ENCODE peak calls at places on chromosomes 2 and 18, in seven cellular contexts. D is A549, N is IMR-90, V is GM12878, H is right lobe of liver, A is HCT116, Z is heart left ventricle. Y is an unnamed sample.

GRCh38 chr2:156322681-156323211 is 9.8 kb downstream of the NR4A2 start:
- ATAC-seq in D (peak), N (no peak), V (peak), H (no peak), A (no peak), Z (no peak), Y (no peak)

GRCh38 chr2:106919012-106919411 is 33.0 kb upstream of the ST6GAL2 start:
- ATAC-seq in D (no peak), N (no peak), V (no peak), H (no peak), A (no peak), Z (no peak), Y (no peak)

GRCh38 chr2:227783404-227784138 is 30.1 kb upstream of the CCL20 start:
- ATAC-seq in D (no peak), N (no peak), V (peak), H (no peak), A (no peak), Z (no peak), Y (no peak)

GRCh38 chr18:49441338-49441938 is 19.0 kb downstream of the DYM start:
- ATAC-seq in D (no peak), N (no peak), V (no peak), H (no peak), A (no peak), Z (no peak), Y (no peak)

GRCh38 chr2:86249176-86249842 is 50.1 kb downstream of the MRPL35 start:
- ATAC-seq in D (peak), N (no peak), V (peak), H (no peak), A (no peak), Z (no peak), Y (peak)

GRCh38 chr2:184154438-184154837 is 443.9 kb upstream of the ZNF804A start:
- ATAC-seq in D (no peak), N (no peak), V (no peak), H (no peak), A (no peak), Z (no peak), Y (no peak)

GRCh38 chr2:68043719-68044498 is 18.9 kb downstream of the C1D start:
- ATAC-seq in D (peak), N (peak), V (no peak), H (no peak), A (no peak), Z (no peak), Y (no peak)

GRCh38 chr2:70201225-70201768 is 10.5 kb upstream of the C2orf42 start:
- ATAC-seq in D (no peak), N (no peak), V (no peak), H (no peak), A (no peak), Z (no peak), Y (no peak)

GRCh38 chr2:24971300-24971549 is 530 bp downstream of the DNAJC27 start:
- ATAC-seq in D (peak), N (peak), V (peak), H (peak), A (peak), Z (no peak), Y (peak)

GRCh38 chr2:166520604-166521003 is 26.6 kb upstream of the SCN7A start:
- ATAC-seq in D (no peak), N (no peak), V (no peak), H (peak), A (no peak), Z (no peak), Y (no peak)

GRCh38 chr2:15649556-15650255 is 58.0 kb downstream of the DDX1 start:
- ATAC-seq in D (no peak), N (no peak), V (no peak), H (peak), A (no peak), Z (no peak), Y (no peak)

GRCh38 chr18:22683786-22684185 is 249.3 kb upstream of the RBBP8 start:
- ATAC-seq in D (peak), N (no peak), V (no peak), H (no peak), A (no peak), Z (no peak), Y (no peak)

GRCh38 chr18:44779893-44780292 is 99.2 kb downstream of the SETBP1 start:
- ATAC-seq in D (no peak), N (no peak), V (no peak), H (no peak), A (no peak), Z (peak), Y (peak)

GRCh38 chr2:46257476-46257875 is 39.7 kb upstream of the EPAS1 start:
- ATAC-seq in D (no peak), N (peak), V (no peak), H (no peak), A (no peak), Z (peak), Y (peak)

GRCh38 chr2:214604861-214605260 is 194.0 kb downstream of the VWC2L start:
- ATAC-seq in D (no peak), N (peak), V (no peak), H (no peak), A (no peak), Z (no peak), Y (no peak)

GRCh38 chr2:176535480-176536113 is 266.4 kb downstream of the MTX2 start:
- ATAC-seq in D (no peak), N (no peak), V (no peak), H (peak), A (no peak), Z (no peak), Y (no peak)

GRCh38 chr2:113133696-113134558 is 6.5 kb downstream of the IL1RN start:
- ATAC-seq in D (peak), N (no peak), V (no peak), H (no peak), A (peak), Z (peak), Y (no peak)

GRCh38 chr18:33666915-33667314 is 88.9 kb downstream of the ASXL3 start:
- ATAC-seq in D (no peak), N (no peak), V (no peak), H (no peak), A (no peak), Z (no peak), Y (no peak)

GRCh38 chr2:196260546-196260945 is 89.2 kb upstream of the STK17B start:
- ATAC-seq in D (no peak), N (no peak), V (no peak), H (no peak), A (no peak), Z (no peak), Y (no peak)

DNA sequence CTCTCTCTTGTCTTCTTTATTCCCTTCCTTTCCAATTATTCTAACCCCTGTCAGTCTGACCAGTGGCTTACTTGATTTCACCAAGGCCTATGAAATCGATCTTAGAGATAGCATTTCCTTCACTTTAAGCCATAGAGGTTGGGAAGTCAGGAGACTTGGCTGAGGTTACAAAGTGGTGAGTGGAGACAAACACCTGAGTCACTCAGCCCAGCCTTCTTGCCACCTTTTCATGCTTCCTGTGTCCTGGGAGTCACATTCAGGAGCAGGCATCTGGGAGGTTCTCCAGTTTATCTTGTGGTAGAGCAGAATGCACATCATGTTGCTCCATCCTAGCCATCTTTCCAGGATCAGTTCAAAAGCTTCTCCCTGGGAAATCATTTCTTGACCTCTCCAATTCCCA is 59.1 kb downstream of the VSNL1 start:
- ATAC-seq in D (no peak), N (no peak), V (no peak), H (no peak), A (peak), Z (no peak), Y (no peak)
- H3K27ac ChIP-seq in D (no peak), N (no peak), V (no peak), H (no peak), A (peak), Z (no peak), Y (no peak)

GRCh38 chr2:174597347-174598047 is at the start of gene WIPF1:
- ATAC-seq in D (no peak), N (peak), V (peak), H (peak), A (no peak), Z (peak), Y (no peak)
- TF ChIP-seq POLR2A in D (no peak), N (no peak), V (peak), H (peak), A (no peak), Z (no peak), Y (no peak)

GRCh38 chr2:182426082-182426914 is 538 bp downstream of the PDE1A start:
- ATAC-seq in D (peak), N (peak), V (no peak), H (peak), A (no peak), Z (peak), Y (peak)
- H3K4me3 ChIP-seq in D (no peak), N (peak), V (no peak), H (peak), A (no peak), Z (peak), Y (peak)

DNA sequence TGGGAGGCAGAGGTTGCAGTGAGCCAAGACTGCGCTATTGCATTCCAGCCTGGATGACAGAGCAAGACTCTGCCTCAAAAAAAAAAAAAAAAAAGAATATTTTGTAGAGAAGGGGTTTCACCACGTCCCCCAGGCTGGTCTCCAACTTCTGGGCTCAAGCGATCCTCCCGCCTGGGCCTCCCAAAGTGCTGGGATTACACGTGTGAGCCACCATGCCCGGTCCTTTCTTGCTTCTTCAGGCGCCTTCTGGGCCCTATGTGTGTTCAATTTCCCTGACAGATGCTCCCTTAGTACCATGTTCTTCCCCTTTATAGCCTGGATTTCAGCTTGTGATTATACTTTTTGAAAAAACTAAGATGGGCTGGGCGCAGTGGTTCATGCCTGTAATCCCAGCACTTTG is 9.8 kb downstream of the ZFP36L2 start:
- ATAC-seq in D (no peak), N (no peak), V (no peak), H (no peak), A (no peak), Z (no peak), Y (no peak)
- H3K27ac ChIP-seq in D (no peak), N (no peak), V (no peak), H (no peak), A (no peak), Z (peak), Y (no peak)

DNA sequence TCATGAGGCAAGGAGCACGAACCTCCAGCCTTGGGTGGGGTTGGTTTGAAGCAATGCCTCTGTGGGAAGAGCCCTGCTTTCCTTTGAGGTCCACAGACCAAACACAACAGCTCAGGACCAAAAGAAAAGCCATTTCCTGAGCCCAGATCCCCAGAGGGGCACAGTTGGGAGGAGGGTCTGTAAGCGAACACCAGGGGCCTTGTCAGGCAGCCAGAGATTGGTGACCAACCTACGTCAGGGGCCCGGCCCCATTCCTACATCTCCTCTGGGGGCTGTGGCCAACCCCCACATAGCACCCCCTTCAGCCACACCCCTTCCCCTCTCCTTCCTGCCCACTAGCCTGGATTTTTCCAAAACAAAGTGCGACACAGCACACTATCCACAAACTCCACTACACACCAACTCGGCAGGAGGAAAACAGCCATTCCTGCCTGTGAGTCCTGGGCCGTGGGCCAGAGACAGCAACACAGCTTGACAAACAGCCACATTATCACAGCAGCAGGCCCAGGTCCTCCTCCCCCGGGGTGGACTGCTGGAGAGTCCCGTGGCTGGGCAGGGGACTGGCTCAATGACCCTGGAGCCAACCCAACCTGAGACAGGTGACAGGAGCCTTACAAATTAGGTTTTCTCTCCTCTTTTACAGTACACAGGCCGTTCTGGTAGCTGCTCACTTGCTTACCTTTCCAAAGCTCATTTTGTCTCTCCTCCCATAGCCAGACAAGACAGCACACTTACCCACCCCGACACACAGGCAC is 98.8 kb downstream of the TNS1 start:
- ATAC-seq in D (no peak), N (peak), V (no peak), H (peak), A (no peak), Z (peak), Y (peak)
- TF ChIP-seq POLR2A in D (no peak), N (no peak), V (no peak), H (peak), A (no peak), Z (peak), Y (peak)

DNA sequence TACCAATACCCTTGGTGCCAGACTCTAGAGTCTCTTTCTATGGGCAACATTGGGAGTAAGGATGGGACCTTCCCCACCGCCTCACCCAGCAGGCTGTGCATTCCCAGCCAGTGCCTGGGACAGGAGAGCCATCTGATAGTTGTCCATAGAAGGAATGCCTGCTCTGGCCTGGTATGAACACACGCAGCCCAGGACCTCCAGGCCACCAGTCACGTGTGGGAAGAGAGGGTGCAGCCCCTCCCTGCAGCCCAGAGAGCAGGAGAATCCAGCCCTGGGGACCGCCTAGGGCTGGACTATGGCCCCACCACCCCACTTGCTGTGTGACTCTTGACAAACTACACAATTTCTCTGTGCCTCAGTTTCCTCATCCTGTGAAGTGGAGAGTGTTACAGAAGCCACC is 52.5 kb upstream of the ID2 start:
- ATAC-seq in D (no peak), N (no peak), V (no peak), H (no peak), A (no peak), Z (no peak), Y (no peak)
- H3K4me3 ChIP-seq in D (no peak), N (no peak), V (no peak), H (no peak), A (no peak), Z (no peak), Y (no peak)

DNA sequence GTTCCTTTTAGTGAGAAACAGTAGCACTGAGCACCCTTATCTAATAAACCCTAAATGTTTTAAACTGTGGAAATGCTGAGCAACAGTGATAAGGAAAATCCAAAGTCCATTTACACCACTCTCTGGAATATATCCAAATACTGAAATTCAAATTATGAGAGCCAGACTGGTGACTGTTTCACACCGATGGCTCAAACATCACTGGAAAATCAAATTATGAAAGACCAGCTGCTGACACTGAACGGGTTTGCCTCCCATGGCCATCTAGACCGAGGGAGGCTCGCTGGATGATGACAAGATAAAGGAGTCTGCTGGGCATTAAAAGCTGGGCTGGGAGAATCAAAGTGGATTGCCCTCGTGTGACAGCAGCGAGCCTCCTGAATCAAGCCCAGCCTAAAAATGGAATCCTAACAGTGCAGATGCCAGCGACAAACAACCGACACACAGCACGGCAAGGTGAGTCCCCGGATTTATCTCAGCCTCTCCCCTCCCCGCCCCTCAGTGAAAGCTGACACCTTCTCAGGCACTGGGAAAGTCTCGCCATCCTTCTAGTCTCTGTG is 30.3 kb downstream of the SERPINE2 start:
- ATAC-seq in D (peak), N (no peak), V (no peak), H (peak), A (no peak), Z (no peak), Y (peak)
- H3K27ac ChIP-seq in D (peak), N (no peak), V (no peak), H (no peak), A (no peak), Z (no peak), Y (no peak)

GRCh38 chr2:61853086-61853847 is 593 bp downstream of the FAM161A start:
- ATAC-seq in D (peak), N (peak), V (peak), H (peak), A (peak), Z (peak), Y (peak)

GRCh38 chr2:61855178-61855523 is 1.3 kb upstream of the FAM161A start:
- ATAC-seq in D (peak), N (no peak), V (no peak), H (peak), A (no peak), Z (no peak), Y (no peak)

GRCh38 chr2:61853848-61854434 is at the start of gene FAM161A:
- ATAC-seq in D (peak), N (peak), V (peak), H (peak), A (peak), Z (peak), Y (peak)

GRCh38 chr2:61854435-61855177 is 746 bp upstream of the FAM161A start:
- ATAC-seq in D (peak), N (peak), V (peak), H (peak), A (peak), Z (peak), Y (peak)
- TF ChIP-seq POLR2A in D (peak), N (no peak), V (peak), H (peak), A (peak), Z (peak), Y (no peak)

Y was measured in gastroesophageal sphincter.